ENCODE peak calls at places on chromosomes 16 and 17, in five cellular contexts. B is A549, N is WTC11, O is GM12878, Y is K562. I is an unnamed sample.

GRCh38 chr16:72072514-72073342 is 9.7 kb downstream of the HPR start:
- DNase-seq in B (no peak), N (no peak), O (no peak), Y (peak; percentile 42), I (peak; percentile 96)

GRCh38 chr17:82888583-82889495 is 49.0 kb upstream of the ZNF750 start:
- DNase-seq in B (no peak), N (no peak), O (no peak), Y (no peak), I (peak; percentile 20)

GRCh38 chr17:70454377-70454776 is 285.0 kb downstream of the KCNJ2 start:
- DNase-seq in B (no peak), N (no peak), O (no peak), Y (no peak), I (no peak)

GRCh38 chr17:17350491-17351355 is 47.5 kb downstream of the NT5M start:
- DNase-seq in B (no peak), N (peak; percentile 60), O (no peak), Y (no peak), I (no peak)

GRCh38 chr16:17084134-17084533 is 386.6 kb downstream of the XYLT1 start:
- DNase-seq in B (no peak), N (no peak), O (no peak), Y (no peak), I (no peak)

GRCh38 chr17:43714338-43715149 is 44.0 kb downstream of the SOST start:
- DNase-seq in B (no peak), N (no peak), O (no peak), Y (no peak), I (no peak)

GRCh38 chr16:75647492-75648264 is at the start of the genes KARS1 and TERF2IP:
- DNase-seq in B (peak; percentile 94), N (peak; percentile 92), O (peak; percentile 85), Y (peak; percentile 92), I (peak; percentile 92)

GRCh38 chr17:1713878-1714487 is 3.8 kb upstream of the TLCD2 start:
- DNase-seq in B (peak; percentile 86), N (peak; percentile 78), O (no peak), Y (no peak), I (peak; percentile 75)

GRCh38 chr16:81536648-81537047 is 92.0 kb downstream of the CMIP start:
- DNase-seq in B (no peak), N (no peak), O (no peak), Y (no peak), I (no peak)

DNA sequence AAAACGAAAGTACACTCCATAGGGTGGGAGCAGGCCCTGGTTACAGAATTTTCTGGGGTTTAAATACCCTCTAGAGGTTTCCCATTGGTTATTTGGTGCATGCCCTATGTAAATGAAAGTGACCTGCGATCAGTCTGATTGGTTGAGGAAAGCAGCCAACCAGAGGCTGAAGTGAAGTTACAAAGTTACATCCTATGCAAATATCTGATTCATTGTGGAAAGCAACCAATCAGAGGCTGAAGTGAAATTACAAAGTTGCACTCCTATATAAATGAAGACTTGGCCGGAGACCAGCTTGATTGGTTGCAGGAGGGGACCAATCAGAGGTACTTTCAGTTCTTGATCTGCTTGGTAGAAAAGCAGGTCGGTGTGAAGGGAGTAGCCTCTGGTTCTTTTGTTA is 24.4 kb downstream of the NAA60 start:
- DNase-seq in B (no peak), N (no peak), O (no peak), Y (no peak), I (no peak)
- TF ChIP-seq ESRRA in B (no peak), N (no peak), O (no peak), Y (no peak), I (no peak)

GRCh38 chr17:60579090-60579489 is 20.9 kb upstream of the PPM1D start:
- DNase-seq in B (no peak), N (no peak), O (no peak), Y (no peak), I (no peak)

GRCh38 chr17:60577147-60577925 is 22.7 kb upstream of the PPM1D start:
- DNase-seq in B (no peak), N (no peak), O (peak; percentile 30), Y (peak; percentile 23), I (peak; percentile 17)

GRCh38 chr17:60573139-60573975 is 26.6 kb upstream of the PPM1D start:
- DNase-seq in B (no peak), N (no peak), O (no peak), Y (no peak), I (peak; percentile 33)
- TF ChIP-seq ESRRA in B (no peak), N (no peak), O (no peak), Y (no peak), I (no peak)

DNA sequence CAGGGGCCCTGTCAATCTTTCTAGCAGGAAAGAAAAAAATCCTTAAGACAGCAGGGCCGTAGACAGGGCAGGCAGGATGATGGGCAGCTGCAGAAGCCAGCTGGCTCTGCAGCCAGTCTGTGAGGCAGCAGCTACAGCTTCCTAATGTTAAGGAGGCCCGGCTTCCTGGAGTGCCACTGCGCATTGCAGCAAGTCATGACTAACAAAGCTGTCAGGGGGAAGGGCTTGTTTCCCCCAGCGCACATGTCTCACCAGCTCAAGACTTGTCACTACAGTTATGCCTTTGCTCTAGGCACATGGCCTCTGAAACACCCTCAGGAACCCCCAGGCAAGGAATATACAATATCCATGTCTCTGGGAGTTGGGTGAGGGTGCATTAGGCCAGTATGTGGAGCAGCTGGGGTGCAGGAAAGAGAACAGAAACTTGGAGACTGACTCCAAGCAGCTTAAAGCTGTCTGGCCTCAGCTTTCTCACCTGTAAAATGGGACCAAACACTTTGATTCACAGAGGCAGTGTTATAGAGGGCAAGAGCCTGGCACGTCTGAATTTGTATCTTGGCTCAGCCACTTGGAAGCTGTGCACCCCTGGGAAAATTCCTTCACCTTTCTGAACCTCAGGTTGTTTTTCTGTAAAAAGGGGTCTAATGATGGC is 220.0 kb downstream of the HAPSTR1 start:
- DNase-seq in B (no peak), N (peak; percentile 55), O (no peak), Y (no peak), I (no peak)
- TF ChIP-seq ESRRA in B (no peak), N (no peak), O (no peak), Y (no peak), I (no peak)

DNA sequence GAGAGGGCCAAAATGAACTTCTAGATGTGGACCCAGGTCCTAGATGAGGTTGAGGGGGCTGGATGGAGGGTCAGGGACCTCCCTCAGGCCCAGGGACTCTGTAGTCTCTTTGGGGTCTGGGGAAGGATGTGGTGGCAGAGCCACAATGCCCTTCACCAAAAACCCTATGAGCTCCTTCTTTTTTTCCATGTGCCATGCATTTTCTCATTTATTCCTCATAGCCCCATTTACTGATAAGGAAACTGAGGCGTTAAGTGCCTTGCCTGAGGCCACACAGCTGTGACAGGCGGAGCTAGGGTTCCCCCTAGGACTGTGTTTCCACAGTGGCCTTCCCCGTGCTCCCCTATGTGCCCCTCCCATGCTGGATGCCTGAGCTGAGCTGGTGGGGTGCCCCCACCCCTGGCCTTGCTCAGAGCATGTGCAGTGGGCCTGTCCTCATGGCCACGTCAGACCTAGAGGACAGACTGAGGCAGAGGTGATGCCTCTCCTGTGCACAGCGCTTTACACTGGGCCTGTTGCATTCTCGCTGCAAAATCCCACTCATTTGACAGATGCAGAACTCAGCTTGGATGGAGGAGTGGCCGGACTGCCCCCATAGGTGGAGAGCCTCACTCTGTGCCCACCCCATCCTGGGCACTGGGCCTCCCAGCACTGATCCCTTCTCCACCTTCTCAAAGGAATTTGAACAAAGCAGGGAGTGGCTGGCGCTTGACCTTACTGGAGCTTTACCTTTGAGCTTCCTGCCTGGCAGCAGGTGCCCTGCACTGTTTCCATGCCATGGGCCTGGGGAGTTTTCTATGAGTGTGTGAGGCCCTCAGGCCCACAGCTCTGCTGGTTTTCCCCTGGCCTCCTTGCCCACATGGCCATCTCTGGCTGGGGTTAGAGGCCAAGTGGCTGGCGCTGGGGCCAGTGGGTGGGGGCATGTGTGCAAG is 2.5 kb downstream of the MAP2K3 start:
- DNase-seq in B (peak; percentile 62), N (no peak), O (no peak), Y (no peak), I (peak; percentile 33)
- TF ChIP-seq ESRRA in B (no peak), N (no peak), O (no peak), Y (no peak), I (no peak)

I was measured in HepG2.